ENCODE peak calls at places on chromosomes 1 and 21, in five cellular contexts. I, D, B, X and L are unnamed samples.

GRCh38 chr1:20279507-20279906 is 11.2 kb upstream of the VWA5B1 start:
- DNase-seq in I (no peak), B (peak), X (no peak), D (no peak), L (no peak)

GRCh38 chr1:35047188-35047858 is 15.6 kb upstream of the ZMYM6 start:
- DNase-seq in I (no peak), X (peak), D (no peak), B (peak), L (no peak)

GRCh38 chr1:201042663-201043461 is 19.3 kb upstream of the KIF21B start:
- DNase-seq in X (peak), D (peak), I (peak), B (peak), L (peak)

GRCh38 chr1:30372792-30373433 is 350.5 kb downstream of the MATN1 start:
- DNase-seq in B (no peak), X (no peak), I (peak), D (no peak), L (peak)

GRCh38 chr1:50873458-50874187 is 86.4 kb downstream of the FAF1 start:
- DNase-seq in I (peak), D (peak), B (peak), X (peak), L (peak)

GRCh38 chr1:240816472-240816871 is 204.5 kb upstream of the GREM2 start:
- DNase-seq in X (no peak), I (no peak), D (no peak), B (no peak), L (no peak)

GRCh38 chr1:110494036-110494435 is 24.9 kb downstream of the KCNA10 start:
- DNase-seq in B (no peak), X (no peak), D (no peak), I (no peak), L (no peak)

GRCh38 chr1:178484698-178485225 is 12.0 kb downstream of the CLEC20A start:
- DNase-seq in I (no peak), X (no peak), B (no peak), D (no peak), L (no peak)

GRCh38 chr21:17438642-17439041 is 74.2 kb upstream of the CXADR start:
- DNase-seq in B (no peak), D (peak), I (peak), X (no peak), L (peak)

GRCh38 chr1:24027838-24028468 is 47.8 kb upstream of the SRSF10 start:
- DNase-seq in B (peak), D (no peak), I (no peak), X (no peak), L (no peak)

GRCh38 chr21:35428041-35428400 is 378.9 kb upstream of the RUNX1 start:
- DNase-seq in B (peak), D (no peak), X (no peak), I (no peak), L (no peak)

GRCh38 chr1:111505641-111506119 is 2.2 kb upstream of the ADORA3 start:
- DNase-seq in B (no peak), I (no peak), X (no peak), D (no peak), L (no peak)

GRCh38 chr1:237235080-237235479 is 193.1 kb downstream of the RYR2 start:
- DNase-seq in D (no peak), I (no peak), B (no peak), X (no peak), L (no peak)

GRCh38 chr1:235327559-235328270 is at the start of gene ARID4B:
- DNase-seq in B (peak), I (peak), X (no peak), D (no peak), L (no peak)

GRCh38 chr1:167666416-167666815 is 36.4 kb downstream of the RCSD1 start:
- DNase-seq in B (peak), X (no peak), D (no peak), I (no peak), L (no peak)

GRCh38 chr21:46371204-46372013 is 47.5 kb downstream of the PCNT start:
- DNase-seq in X (no peak), I (no peak), B (no peak), D (no peak), L (no peak)

GRCh38 chr21:33684068-33684467 is 41.8 kb downstream of the ITSN1 start:
- DNase-seq in X (no peak), D (no peak), I (no peak), B (no peak), L (no peak)

GRCh38 chr1:156889802-156890585 is 3.5 kb upstream of the PEAR1 start:
- DNase-seq in B (peak), I (peak), X (peak), D (peak), L (peak)

GRCh38 chr1:99146129-99146848 is 118.0 kb upstream of the PLPPR4 start:
- DNase-seq in B (no peak), I (no peak), D (no peak), X (no peak), L (no peak)

DNA sequence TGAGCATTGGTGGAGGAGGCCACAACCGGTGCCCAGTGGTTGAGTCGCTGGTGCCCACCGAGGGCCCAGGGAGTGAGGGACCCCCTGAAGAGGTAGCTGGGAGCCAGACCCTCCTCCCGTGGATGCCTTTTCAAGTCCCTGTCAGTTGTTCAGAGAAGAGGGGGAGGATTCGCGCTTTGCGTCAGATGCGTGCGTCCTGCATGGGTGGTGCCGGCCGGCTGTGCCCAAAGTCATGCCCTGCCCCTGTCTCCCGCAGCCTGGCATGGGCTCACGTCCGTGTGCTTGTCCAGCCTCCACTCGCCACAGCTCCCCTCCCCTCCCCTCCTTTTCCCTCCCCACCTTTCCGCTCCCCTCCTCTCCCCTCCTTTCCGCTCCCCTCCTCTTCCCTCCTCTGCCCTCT is 45.2 kb downstream of the PRKCZ start:
- DNase-seq in D (no peak), I (no peak), B (no peak), X (no peak), L (no peak)
- H2BK12ac ChIP-seq in D (peak), I (no peak), B (no peak), X (no peak), L (no peak)

GRCh38 chr1:244864253-244865027 is at the start of gene HNRNPU:
- DNase-seq in X (peak), D (peak), I (peak), B (peak), L (peak)
- H3K14ac ChIP-seq in X (peak), D (peak), I (peak), B (peak), L (peak)

GRCh38 chr1:203371288-203371687 is 20.4 kb upstream of the FMOD start:
- DNase-seq in X (no peak), B (no peak), D (no peak), I (no peak), L (no peak)

GRCh38 chr1:203368624-203369451 is 17.9 kb upstream of the FMOD start:
- DNase-seq in X (no peak), B (peak), D (no peak), I (no peak), L (no peak)

GRCh38 chr1:203367051-203367450 is 16.1 kb upstream of the FMOD start:
- DNase-seq in I (no peak), D (no peak), B (no peak), X (no peak), L (no peak)

GRCh38 chr1:203366476-203366875 is 15.6 kb upstream of the FMOD start:
- DNase-seq in I (no peak), X (no peak), D (no peak), B (no peak), L (no peak)

GRCh38 chr1:203369666-203370065 is 18.7 kb upstream of the FMOD start:
- DNase-seq in I (no peak), X (no peak), D (no peak), B (no peak), L (no peak)
- H2BK12ac ChIP-seq in I (no peak), X (no peak), D (no peak), B (peak), L (no peak)

GRCh38 chr1:221473392-221473791 is 268.5 kb downstream of the DUSP10 start:
- DNase-seq in X (no peak), D (no peak), I (no peak), B (no peak), L (no peak)

DNA sequence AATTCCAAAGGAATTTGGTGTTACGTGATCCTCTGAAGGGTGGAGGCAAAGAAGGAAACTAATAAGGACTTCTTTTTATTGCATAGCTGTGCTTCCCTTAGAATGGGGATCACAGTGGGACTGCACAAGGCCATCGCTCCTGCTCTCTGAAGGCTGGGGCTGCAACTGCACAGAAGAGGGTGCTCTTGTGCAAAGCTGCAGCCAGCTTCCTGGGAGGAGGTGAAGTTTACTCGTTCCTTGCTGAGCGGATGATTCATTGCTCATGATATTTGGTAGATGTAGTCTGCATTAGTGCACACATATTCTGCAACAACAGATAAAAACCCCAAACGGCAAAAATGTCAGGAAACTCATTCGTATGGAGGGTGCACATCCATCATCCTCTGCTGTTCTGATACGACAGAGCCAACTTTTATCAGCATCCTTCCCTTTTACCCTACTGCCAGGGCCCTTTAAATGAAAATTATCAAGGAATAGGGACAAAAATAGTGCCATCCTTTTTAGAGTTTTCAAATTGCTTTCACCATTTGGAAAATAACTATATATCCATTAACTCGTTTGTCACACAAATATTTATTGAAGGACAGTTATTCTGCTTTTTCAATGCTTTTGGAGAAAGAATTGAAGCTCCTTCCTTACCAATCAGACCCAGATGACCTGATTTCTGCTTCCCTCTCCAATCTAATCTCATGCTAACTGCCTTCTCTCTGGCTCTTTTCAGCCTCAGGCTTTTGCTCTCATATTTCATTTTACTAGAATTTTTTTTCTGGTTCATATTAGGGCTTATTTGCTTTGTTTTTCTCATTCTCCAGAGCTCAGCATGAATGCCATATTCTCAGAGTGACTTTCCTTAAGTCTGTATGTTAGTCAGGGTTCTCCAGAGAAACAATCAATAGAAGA is 263.6 kb downstream of the DUSP10 start:
- DNase-seq in X (peak), D (peak), B (peak), I (peak), L (peak)
- H3K14ac ChIP-seq in X (no peak), D (no peak), B (no peak), I (no peak), L (no peak)

GRCh38 chr1:170174395-170174794 is 28.6 kb downstream of the NTMT2 start:
- DNase-seq in I (no peak), D (no peak), B (no peak), X (no peak), L (no peak)
- H2BK12ac ChIP-seq in I (no peak), D (no peak), B (no peak), X (no peak), L (no peak)